ENCODE peak calls at places on chromosomes 6 and 20, in seven cellular contexts. W, C, M, T, A, G and Z are unnamed samples.

GRCh38 chr6:148701393-148701774 is 45.4 kb upstream of the UST start:
- ATAC-seq in W (no peak), M (peak; percentile 15), A (peak; percentile 61), T (no peak), C (peak; percentile 23), G (no peak), Z (no peak)

GRCh38 chr20:1539816-1540215 is 17.7 kb downstream of the SIRPD start:
- ATAC-seq in G (no peak), C (no peak), T (no peak), M (no peak), A (no peak), W (no peak), Z (no peak)

GRCh38 chr20:54474866-54475265 is 527 bp upstream of the DOK5 start:
- ATAC-seq in C (peak; percentile 17), T (no peak), A (peak; percentile 13), G (no peak), W (no peak), M (peak; percentile 17), Z (no peak)

GRCh38 chr6:63349401-63349800 is 29.6 kb upstream of the LGSN start:
- ATAC-seq in M (no peak), G (no peak), C (no peak), T (no peak), A (no peak), W (no peak), Z (no peak)

GRCh38 chr6:16548121-16548520 is 213.1 kb downstream of the ATXN1 start:
- ATAC-seq in C (no peak), M (no peak), A (no peak), W (no peak), T (no peak), G (no peak), Z (no peak)

GRCh38 chr6:106501836-106502447 is 127.4 kb downstream of the RTN4IP1 start:
- ATAC-seq in A (no peak), G (no peak), T (no peak), W (no peak), C (no peak), M (no peak), Z (no peak)

GRCh38 chr6:156886409-156886808 is 109.2 kb downstream of the ARID1B start:
- ATAC-seq in M (peak; percentile 16), A (no peak), G (peak; percentile 28), T (no peak), C (peak; percentile 61), W (peak; percentile 15), Z (peak; percentile 81)

GRCh38 chr20:23397961-23398360 is 23.3 kb downstream of the NAPB start:
- ATAC-seq in T (no peak), W (no peak), G (no peak), A (peak; percentile 47), M (peak; percentile 27), C (peak; percentile 33), Z (peak; percentile 41)

GRCh38 chr6:135630789-135631376 is 133.3 kb upstream of the AHI1 start:
- ATAC-seq in G (no peak), M (no peak), W (peak; percentile 36), T (no peak), C (peak; percentile 36), A (no peak), Z (peak; percentile 38)

GRCh38 chr20:37366749-37367148 is 20.8 kb downstream of the SRC start:
- ATAC-seq in C (no peak), A (no peak), G (no peak), W (no peak), M (no peak), T (no peak), Z (no peak)

GRCh38 chr20:43415661-43416430 is 41.9 kb upstream of the SRSF6 start:
- ATAC-seq in C (no peak), G (no peak), M (no peak), W (no peak), T (no peak), A (no peak), Z (no peak)

GRCh38 chr6:128763599-128764300 is 119.2 kb upstream of the LAMA2 start:
- ATAC-seq in A (no peak), T (no peak), C (no peak), G (no peak), M (no peak), W (no peak), Z (no peak)

GRCh38 chr6:13297391-13297790 is 30.9 kb downstream of the TBC1D7 start:
- ATAC-seq in T (no peak), C (no peak), W (no peak), M (no peak), G (no peak), A (no peak), Z (no peak)

GRCh38 chr6:7434672-7435071 is 45.1 kb downstream of the RIOK1 start:
- ATAC-seq in C (no peak), T (no peak), A (no peak), G (no peak), M (no peak), W (no peak), Z (no peak)

GRCh38 chr6:1122083-1122482 is 189.8 kb upstream of the FOXQ1 start:
- ATAC-seq in G (no peak), M (no peak), A (no peak), C (no peak), W (no peak), T (no peak), Z (no peak)